ENCODE peak calls at places on chromosomes 16 and 17, in seven cellular contexts. S, C, Y, A, H, F and W are unnamed samples.

GRCh38 chr17:55420067-55420775 is 1.4 kb downstream of the MMD start:
- DNase-seq in S (no peak), C (peak; percentile 11), Y (no peak), A (no peak), H (peak; percentile 34), F (peak; percentile 30), W (peak; percentile 61)

GRCh38 chr17:57366558-57367351 is 110.4 kb downstream of the MSI2 start:
- DNase-seq in S (no peak), C (no peak), Y (no peak), A (no peak), H (no peak), F (no peak), W (peak; percentile 26)

GRCh38 chr17:78873519-78874340 is 29.3 kb downstream of the CEP295NL start:
- DNase-seq in S (no peak), C (no peak), Y (peak; percentile 97), A (no peak), H (no peak), F (no peak), W (no peak)

GRCh38 chr17:58112970-58113631 is 29.9 kb downstream of the DYNLL2 start:
- DNase-seq in S (peak; percentile 53), C (peak; percentile 82), Y (peak; percentile 59), A (peak; percentile 92), H (peak; percentile 90), F (peak; percentile 78), W (peak; percentile 93)

GRCh38 chr17:83125515-83126274 is 46.3 kb downstream of the METRNL start:
- DNase-seq in S (peak; percentile 80), C (no peak), Y (peak; percentile 51), A (peak; percentile 35), H (no peak), F (no peak), W (no peak)

GRCh38 chr17:17445925-17446665 is 30.7 kb upstream of the MED9 start:
- DNase-seq in S (peak; percentile 93), C (no peak), Y (peak; percentile 96), A (peak; percentile 58), H (no peak), F (no peak), W (no peak)

GRCh38 chr17:17666111-17666714 is 15.0 kb upstream of the RAI1 start:
- DNase-seq in S (peak; percentile 73), C (no peak), Y (peak; percentile 75), A (no peak), H (no peak), F (no peak), W (no peak)

GRCh38 chr17:45244725-45245656 is 16.9 kb downstream of the SPATA32 start:
- DNase-seq in S (no peak), C (no peak), Y (no peak), A (no peak), H (no peak), F (no peak), W (no peak)

GRCh38 chr16:31071861-31072260 is 2.2 kb downstream of the ZNF668 start:
- DNase-seq in S (peak; percentile 94), C (no peak), Y (peak; percentile 70), A (no peak), H (no peak), F (no peak), W (peak; percentile 72)

GRCh38 chr16:56609463-56609921 is 1.1 kb downstream of the MT2A start:
- DNase-seq in S (peak; percentile 86), C (peak; percentile 74), Y (peak; percentile 82), A (peak; percentile 52), H (peak; percentile 66), F (peak; percentile 73), W (peak; percentile 27)

GRCh38 chr17:81387235-81388060 is 7.8 kb upstream of the BAHCC1 start:
- DNase-seq in S (peak; percentile 67), C (no peak), Y (no peak), A (peak; percentile 21), H (peak; percentile 73), F (no peak), W (no peak)

GRCh38 chr16:20931066-20931465 is 30.5 kb downstream of the LYRM1 start:
- DNase-seq in S (peak; percentile 54), C (no peak), Y (no peak), A (no peak), H (no peak), F (no peak), W (no peak)

GRCh38 chr16:75279277-75279676 is 27.9 kb upstream of the BCAR1 start:
- DNase-seq in S (peak; percentile 28), C (no peak), Y (no peak), A (no peak), H (no peak), F (no peak), W (peak; percentile 70)

GRCh38 chr16:87931504-87931903 is 4.8 kb downstream of the CA5A start:
- DNase-seq in S (no peak), C (no peak), Y (peak; percentile 34), A (no peak), H (peak; percentile 48), F (no peak), W (no peak)

GRCh38 chr17:10754109-10754508 is 24.3 kb upstream of the TMEM220 start:
- DNase-seq in S (peak; percentile 18), C (no peak), Y (peak; percentile 46), A (no peak), H (no peak), F (no peak), W (peak; percentile 83)

GRCh38 chr17:28744802-28745051 is 916 bp downstream of the TRAF4 start:
- DNase-seq in S (no peak), C (no peak), Y (no peak), A (no peak), H (no peak), F (no peak), W (no peak)